ENCODE peak calls at places on chromosomes 5 and 9, in five cellular contexts. G is T-helper 1 cell, Q is globus pallidus, C is Right ventricle myocardium superior, A is HTR-8/SVneo. T is an unnamed sample.

GRCh38 chr9:89179920-89180667 is 1.5 kb upstream of the SHC3 start:
- DNase-seq in G (no peak), Q (peak), C (peak), A (peak), T (peak)

GRCh38 chr5:107466233-107466769 is 204.4 kb downstream of the EFNA5 start:
- DNase-seq in G (no peak), Q (no peak), C (no peak), A (peak), T (no peak)

GRCh38 chr5:136191304-136192014 is 1.5 kb downstream of the SMIM32 start:
- DNase-seq in G (no peak), Q (no peak), C (no peak), A (no peak), T (no peak)

GRCh38 chr5:124492444-124493224 is 253.8 kb downstream of the ZNF608 start:
- DNase-seq in G (no peak), Q (no peak), C (no peak), A (no peak), T (no peak)

GRCh38 chr9:2623046-2623865 is 1.7 kb downstream of the VLDLR start:
- DNase-seq in G (no peak), Q (peak), C (peak), A (no peak), T (peak)

GRCh38 chr5:80186634-80187033 is 69.2 kb downstream of the SERINC5 start:
- DNase-seq in G (no peak), Q (no peak), C (peak), A (no peak), T (no peak)

GRCh38 chr9:126363847-126364671 is 37.4 kb downstream of the MVB12B start:
- DNase-seq in G (no peak), Q (peak), C (no peak), A (no peak), T (no peak)

GRCh38 chr9:19255821-19256220 is 25.3 kb downstream of the DENND4C start:
- DNase-seq in G (no peak), Q (no peak), C (no peak), A (no peak), T (no peak)

GRCh38 chr5:160463775-160464465 is 42.3 kb downstream of the PTTG1 start:
- DNase-seq in G (no peak), Q (no peak), C (no peak), A (peak), T (no peak)

GRCh38 chr5:67246108-67246507 is 49.5 kb upstream of the CD180 start:
- DNase-seq in G (no peak), Q (peak), C (no peak), A (peak), T (no peak)

GRCh38 chr9:90975666-90976538 is 174.3 kb downstream of the SYK start:
- DNase-seq in G (no peak), Q (no peak), C (no peak), A (no peak), T (no peak)

GRCh38 chr5:170273968-170274710 is 23.4 kb downstream of the LCP2 start:
- DNase-seq in G (no peak), Q (peak), C (no peak), A (peak), T (no peak)

GRCh38 chr9:21402387-21403247 is 6.3 kb upstream of the IFNA8 start:
- DNase-seq in G (no peak), Q (peak), C (no peak), A (no peak), T (no peak)

GRCh38 chr5:8517461-8517860 is 648.5 kb downstream of the MTRR start:
- DNase-seq in G (no peak), Q (no peak), C (no peak), A (no peak), T (no peak)

GRCh38 chr9:81588148-81588874 is 101.0 kb downstream of the TLE1 start:
- DNase-seq in G (no peak), Q (no peak), C (no peak), A (no peak), T (no peak)

GRCh38 chr5:122877518-122877917 is 32.1 kb downstream of the SNX24 start:
- DNase-seq in G (no peak), Q (no peak), C (no peak), A (no peak), T (no peak)

GRCh38 chr9:124812401-124813016 is 35.6 kb downstream of the OLFML2A start:
- DNase-seq in G (no peak), Q (no peak), C (peak), A (peak), T (peak)

GRCh38 chr9:112404367-112404979 is 24.6 kb downstream of the HSDL2 start:
- DNase-seq in G (no peak), Q (no peak), C (no peak), A (no peak), T (no peak)

GRCh38 chr9:134652291-134653225 is 11.0 kb downstream of the COL5A1 start:
- DNase-seq in G (no peak), Q (no peak), C (no peak), A (no peak), T (peak)

GRCh38 chr5:3297852-3298251 is 297.8 kb upstream of the IRX1 start:
- DNase-seq in G (no peak), Q (no peak), C (no peak), A (no peak), T (no peak)

GRCh38 chr9:12702160-12702758 is 9.1 kb downstream of the TYRP1 start:
- DNase-seq in G (no peak), Q (peak), C (peak), A (no peak), T (no peak)

T was measured in heart left ventricle.